ENCODE peak calls at places on chromosomes 13 and 19, in five cellular contexts. Z is Caco-2, O is heart right ventricle, I is psoas muscle, K is right atrium auricular region. T is an unnamed sample.

GRCh38 chr19:2226051-2226839 is 9.9 kb downstream of the PLEKHJ1 start:
- DNase-seq in O (no peak), Z (no peak), K (no peak), I (no peak), T (no peak)

GRCh38 chr19:32339988-32340874 is 5.2 kb upstream of the ZNF507 start:
- DNase-seq in I (peak; percentile 68), O (peak; percentile 68), K (peak; percentile 67), Z (peak; percentile 76), T (peak; percentile 66)

GRCh38 chr13:78372581-78372980 is 230.8 kb downstream of the POU4F1 start:
- DNase-seq in I (no peak), Z (no peak), K (no peak), O (no peak), T (no peak)

GRCh38 chr19:48495391-48495790 is 16.2 kb downstream of the LMTK3 start:
- DNase-seq in K (no peak), O (no peak), I (no peak), Z (no peak), T (no peak)

GRCh38 chr19:2478324-2478755 is 2.4 kb downstream of the GADD45B start:
- DNase-seq in Z (no peak), I (peak; percentile 86), K (peak; percentile 73), O (peak; percentile 39), T (peak; percentile 81)

GRCh38 chr19:7458675-7459074 is 30.2 kb downstream of the PEX11G start:
- DNase-seq in O (no peak), I (no peak), Z (no peak), K (no peak), T (no peak)

GRCh38 chr13:99970761-99971575 is 599 bp downstream of the ZIC5 start:
- DNase-seq in O (no peak), Z (peak; percentile 41), K (peak; percentile 7), I (no peak), T (peak; percentile 17)

GRCh38 chr19:50661087-50661486 is 11.8 kb downstream of the C19orf81 start:
- DNase-seq in K (no peak), I (no peak), Z (no peak), O (no peak), T (no peak)

GRCh38 chr19:1672038-1672768 is 19.8 kb upstream of the TCF3 start:
- DNase-seq in K (no peak), O (no peak), Z (peak; percentile 54), I (no peak), T (peak; percentile 41)

GRCh38 chr13:112366907-112367646 is 9.1 kb upstream of the SPACA7 start:
- DNase-seq in Z (no peak), I (no peak), K (no peak), O (no peak), T (no peak)

GRCh38 chr13:73851104-73851503 is 283.1 kb downstream of the KLF12 start:
- DNase-seq in K (no peak), O (no peak), Z (no peak), I (no peak), T (no peak)

GRCh38 chr19:4403005-4403761 is 743 bp downstream of the CHAF1A start:
- DNase-seq in O (no peak), K (no peak), Z (no peak), I (no peak), T (peak; percentile 34)

GRCh38 chr13:51539887-51540286 is 44.4 kb upstream of the WDFY2 start:
- DNase-seq in O (no peak), I (no peak), Z (no peak), K (no peak), T (no peak)

GRCh38 chr13:32042567-32042966 is 11.0 kb downstream of the FRY start:
- DNase-seq in Z (no peak), K (no peak), I (no peak), O (no peak), T (no peak)

GRCh38 chr13:78401833-78402232 is 201.5 kb downstream of the POU4F1 start:
- DNase-seq in O (no peak), K (no peak), Z (no peak), I (no peak), T (no peak)

GRCh38 chr19:39943586-39943985 is 9.2 kb upstream of the FCGBP start:
- DNase-seq in O (no peak), I (no peak), Z (no peak), K (no peak), T (no peak)

GRCh38 chr19:42062381-42062780 is 7.6 kb downstream of the GRIK5 start:
- DNase-seq in K (no peak), O (no peak), Z (no peak), I (no peak), T (no peak)

GRCh38 chr13:47092202-47092601 is 195.3 kb upstream of the HTR2A start:
- DNase-seq in Z (no peak), I (no peak), K (no peak), O (no peak), T (no peak)

GRCh38 chr13:29934531-29935308 is 84.3 kb upstream of the UBL3 start:
- DNase-seq in I (no peak), O (no peak), Z (no peak), K (no peak), T (no peak)

GRCh38 chr13:48505597-48506091 is 27.2 kb downstream of the RCBTB2 start:
- DNase-seq in K (no peak), Z (no peak), O (peak; percentile 68), I (no peak), T (no peak)

GRCh38 chr19:36245210-36246005 is 30.5 kb downstream of the ZNF146 start:
- DNase-seq in Z (no peak), K (no peak), O (no peak), I (no peak), T (no peak)

GRCh38 chr13:82747331-82747730 is 1134.9 kb downstream of the SLITRK1 start:
- DNase-seq in O (no peak), Z (no peak), I (no peak), K (no peak), T (no peak)

GRCh38 chr13:26544707-26545106 is 12.8 kb upstream of the WASF3 start:
- DNase-seq in O (no peak), K (no peak), I (no peak), Z (no peak), T (no peak)

GRCh38 chr13:28652002-28652401 is 6.9 kb upstream of the POMP start:
- DNase-seq in K (no peak), O (no peak), Z (no peak), I (no peak), T (no peak)

GRCh38 chr19:7373862-7374261 is 25.1 kb downstream of the ARHGEF18 start:
- DNase-seq in I (peak; percentile 23), O (no peak), K (no peak), Z (peak; percentile 53), T (no peak)

GRCh38 chr19:39444598-39445257 is 654 bp upstream of the SUPT5H start:
- DNase-seq in Z (no peak), O (no peak), I (no peak), K (no peak), T (peak; percentile 25)

GRCh38 chr13:70324519-70324918 is 216.3 kb upstream of the KLHL1 start:
- DNase-seq in I (no peak), O (no peak), K (no peak), Z (no peak), T (peak; percentile 20)

GRCh38 chr13:50588736-50589135 is 254.8 kb downstream of the DLEU7 start:
- DNase-seq in I (no peak), Z (no peak), K (no peak), O (no peak), T (no peak)

GRCh38 chr19:6065685-6066365 is 44.5 kb downstream of the RFX2 start:
- DNase-seq in Z (peak; percentile 74), K (peak; percentile 80), O (peak; percentile 66), I (no peak), T (peak; percentile 60)

GRCh38 chr19:43809762-43810696 is 7.8 kb upstream of the LYPD5 start:
- DNase-seq in O (no peak), I (no peak), Z (peak; percentile 33), K (no peak), T (no peak)

GRCh38 chr13:75637101-75637774 is 1.1 kb downstream of the LMO7 start:
- DNase-seq in Z (peak; percentile 10), K (no peak), I (no peak), O (no peak), T (no peak)

GRCh38 chr19:15468675-15469512 is 4.5 kb upstream of the RASAL3 start:
- DNase-seq in Z (peak; percentile 29), O (no peak), K (no peak), I (no peak), T (no peak)

GRCh38 chr13:101875091-101875490 is 422.6 kb downstream of the ITGBL1 start:
- DNase-seq in K (no peak), O (no peak), I (no peak), Z (no peak), T (no peak)

GRCh38 chr13:105642511-105642958 is 892.9 kb downstream of the EFNB2 start:
- DNase-seq in O (no peak), K (no peak), Z (no peak), I (no peak), T (no peak)

GRCh38 chr13:44713793-44714469 is 137.8 kb upstream of the TSC22D1 start:
- DNase-seq in Z (peak; percentile 32), O (no peak), I (no peak), K (peak; percentile 70), T (no peak)

GRCh38 chr13:114111577-114111976 is 20.8 kb downstream of the RASA3 start:
- DNase-seq in I (peak; percentile 38), O (no peak), K (peak; percentile 23), Z (no peak), T (no peak)

GRCh38 chr13:114115191-114115671 is 17.2 kb downstream of the RASA3 start:
- DNase-seq in Z (peak; percentile 62), K (peak; percentile 67), O (peak; percentile 17), I (peak; percentile 77), T (peak; percentile 65)

GRCh38 chr13:114112231-114112825 is 20.1 kb downstream of the RASA3 start:
- DNase-seq in O (no peak), I (peak; percentile 46), Z (no peak), K (peak; percentile 55), T (no peak)

GRCh38 chr13:114113961-114114360 is 18.5 kb downstream of the RASA3 start:
- DNase-seq in O (no peak), K (peak; percentile 26), I (no peak), Z (no peak), T (no peak)

GRCh38 chr13:114112826-114113322 is 19.5 kb downstream of the RASA3 start:
- DNase-seq in Z (no peak), I (peak; percentile 32), K (peak; percentile 42), O (no peak), T (no peak)
- H3K4me1 ChIP-seq in Z (peaks cover 13% of the 10 kb centered on the region), I (peaks cover 52% of the 10 kb centered on the region), K (no peaks in the 10 kb centered on the region), O (peaks cover 4% of the 10 kb centered on the region), T (no peaks in the 10 kb centered on the region)

DNA sequence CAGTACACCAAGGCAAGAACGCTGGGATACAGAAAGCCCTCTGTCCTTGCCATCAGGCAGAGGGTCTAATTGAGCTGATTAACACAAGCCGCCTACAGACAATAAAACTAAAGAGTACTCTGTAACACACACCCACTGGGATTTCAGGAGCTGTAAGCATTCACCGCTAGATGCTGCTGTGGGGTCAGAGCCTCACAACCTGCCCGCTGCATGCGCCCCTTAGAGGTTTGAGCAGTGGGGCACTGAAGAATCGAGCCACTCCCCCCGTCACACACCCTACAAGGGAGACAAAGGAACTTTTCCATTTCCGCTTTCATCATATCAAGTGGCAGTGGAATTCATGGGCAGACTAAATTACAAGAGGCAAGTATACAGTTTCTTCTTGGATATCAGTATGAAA is 1080.6 kb downstream of the PCDH17 start:
- DNase-seq in O (no peak), Z (no peak), I (no peak), K (no peak), T (no peak)
- TF ChIP-seq CTCF in O (no peak), Z (no peak), I (no peak), K (no peak), T (no peak)

GRCh38 chr13:40994581-40995230 is 24.4 kb downstream of the ELF1 start:
- DNase-seq in K (no peak), I (no peak), Z (no peak), O (no peak), T (no peak)
- H3K4me1 ChIP-seq in K (no peaks in the 10 kb centered on the region), I (peaks cover 6% of the 10 kb centered on the region), Z (peaks cover 59% of the 10 kb centered on the region), O (peaks cover 8% of the 10 kb centered on the region), T (peaks cover 14% of the 10 kb centered on the region)

GRCh38 chr19:11673608-11674041 is 65.1 kb downstream of the ZNF823 start:
- DNase-seq in Z (peak; percentile 37), O (peak; percentile 83), K (peak; percentile 81), I (peak; percentile 73), T (peak; percentile 72)
- TF ChIP-seq CTCF in Z (no peak), O (peak; percentile 90), K (peak; percentile 69), I (peak; percentile 46), T (peak; percentile 67)

T was measured in colonic mucosa.